ENCODE peak calls at places on chromosomes 13 and 19, in four cellular contexts. W is heart right ventricle, D is AG09309, T is HFF-Myc. E is an unnamed sample.

GRCh38 chr13:30355405-30355741 is 48.0 kb upstream of the KATNAL1 start:
- DNase-seq in W (no peak), D (no peak), T (no peak), E (no peak)

GRCh38 chr19:1848399-1849131 is at the start of gene REXO1:
- DNase-seq in W (peak; percentile 96), D (peak; percentile 66), T (peak; percentile 72), E (peak; percentile 93)

GRCh38 chr19:6613711-6614110 is 22.8 kb upstream of the CD70 start:
- DNase-seq in W (no peak), D (peak; percentile 47), T (no peak), E (no peak)

GRCh38 chr13:103812966-103813365 is 746.7 kb upstream of the SLC10A2 start:
- DNase-seq in W (no peak), D (no peak), T (no peak), E (no peak)

GRCh38 chr19:10686661-10687517 is 14.3 kb upstream of the QTRT1 start:
- DNase-seq in W (peak; percentile 51), D (no peak), T (no peak), E (no peak)

GRCh38 chr19:43789029-43789428 is 8.3 kb upstream of the KCNN4 start:
- DNase-seq in W (no peak), D (no peak), T (no peak), E (no peak)

GRCh38 chr19:3440082-3440481 is 40.2 kb downstream of the SMIM24 start:
- DNase-seq in W (no peak), D (no peak), T (no peak), E (peak; percentile 27)

GRCh38 chr19:31560021-31560770 is 211.0 kb upstream of the TSHZ3 start:
- DNase-seq in W (no peak), D (no peak), T (no peak), E (no peak)

GRCh38 chr19:2587001-2587719 is 111.2 kb downstream of the GADD45B start:
- DNase-seq in W (no peak), D (no peak), T (no peak), E (peak; percentile 47)

GRCh38 chr13:24253520-24254150 is 55.7 kb upstream of the C1QTNF9 start:
- DNase-seq in W (no peak), D (no peak), T (no peak), E (no peak)

GRCh38 chr19:45322744-45323281 is at the start of gene CKM:
- DNase-seq in W (peak; percentile 81), D (no peak), T (no peak), E (no peak)

GRCh38 chr19:41821003-41821735 is 23.3 kb downstream of the LYPD4 start:
- DNase-seq in W (no peak), D (no peak), T (no peak), E (peak; percentile 16)

GRCh38 chr19:16400911-16401675 is 70.7 kb downstream of the EPS15L1 start:
- DNase-seq in W (no peak), D (no peak), T (no peak), E (no peak)

GRCh38 chr19:56348289-56348877 is 33.7 kb upstream of the ZSCAN5A start:
- DNase-seq in W (no peak), D (no peak), T (no peak), E (no peak)

GRCh38 chr13:113540523-113540922 is 44.0 kb upstream of the TFDP1 start:
- DNase-seq in W (no peak), D (no peak), T (no peak), E (no peak)

GRCh38 chr13:23383151-23383550 is 50.4 kb downstream of the SACS start:
- DNase-seq in W (no peak), D (no peak), T (no peak), E (no peak)

GRCh38 chr13:73913043-73913740 is 221.0 kb downstream of the KLF12 start:
- DNase-seq in W (no peak), D (no peak), T (no peak), E (no peak)

GRCh38 chr19:1172353-1173159 is 1.5 kb downstream of the SBNO2 start:
- DNase-seq in W (peak; percentile 62), D (no peak), T (no peak), E (no peak)

GRCh38 chr13:25059943-25060342 is 36.0 kb upstream of the PABPC3 start:
- DNase-seq in W (no peak), D (no peak), T (no peak), E (no peak)

E was measured in NT2/D1.